ENCODE peak calls at places on chromosomes 6 and 20, in nine cellular contexts. L, U, C, K, B, I, M, W and Y are unnamed samples.

GRCh38 chr20:34431168-34431567 is 68.1 kb downstream of the ITCH start:
- DNase-seq in L (no peak), U (no peak), C (no peak), K (no peak), B (no peak), I (no peak), M (no peak), W (peak), Y (no peak)

GRCh38 chr20:34037121-34037520 is 43.4 kb downstream of the RALY start:
- DNase-seq in L (no peak), U (no peak), C (no peak), K (no peak), B (no peak), I (no peak), M (peak), W (peak), Y (no peak)

GRCh38 chr6:39003072-39003471 is 45.5 kb upstream of the GLP1R start:
- DNase-seq in L (no peak), U (no peak), C (no peak), K (no peak), B (no peak), I (no peak), M (no peak), W (no peak), Y (no peak)

GRCh38 chr6:35191899-35192298 is 21.9 kb upstream of the SCUBE3 start:
- DNase-seq in L (no peak), U (no peak), C (no peak), K (no peak), B (no peak), I (no peak), M (no peak), W (no peak), Y (no peak)

GRCh38 chr20:3732327-3733118 is at the start of gene HSPA12B:
- DNase-seq in L (no peak), U (no peak), C (no peak), K (no peak), B (no peak), I (no peak), M (no peak), W (no peak), Y (no peak)

GRCh38 chr20:58231678-58232077 is 3.2 kb upstream of the ANKRD60 start:
- DNase-seq in L (peak), U (no peak), C (no peak), K (peak), B (no peak), I (no peak), M (no peak), W (no peak), Y (no peak)

GRCh38 chr6:135062735-135063134 is 8.1 kb upstream of the HBS1L start:
- DNase-seq in L (peak), U (no peak), C (no peak), K (no peak), B (no peak), I (no peak), M (no peak), W (no peak), Y (no peak)

GRCh38 chr6:150471276-150471675 is 102.5 kb downstream of the IYD start:
- DNase-seq in L (no peak), U (no peak), C (no peak), K (no peak), B (no peak), I (no peak), M (no peak), W (no peak), Y (no peak)

GRCh38 chr20:53567379-53567778 is 26.3 kb downstream of the ZNF217 start:
- DNase-seq in L (no peak), U (no peak), C (no peak), K (no peak), B (no peak), I (no peak), M (no peak), W (no peak), Y (no peak)

GRCh38 chr6:43174263-43175112 is 3.4 kb downstream of the SRF start:
- DNase-seq in L (peak), U (peak), C (peak), K (peak), B (peak), I (peak), M (peak), W (peak), Y (peak)

GRCh38 chr6:7260291-7261029 is 52.5 kb downstream of the SSR1 start:
- DNase-seq in L (no peak), U (no peak), C (no peak), K (no peak), B (no peak), I (no peak), M (no peak), W (no peak), Y (no peak)

GRCh38 chr6:159762681-159763293 is 942 bp downstream of the ACAT2 start:
- DNase-seq in L (no peak), U (peak), C (no peak), K (no peak), B (no peak), I (no peak), M (peak), W (peak), Y (no peak)